ENCODE peak calls at places on chromosome 4, in six cellular contexts. C is naive thymus-derived CD8-positive, alpha-beta T cell; Z is colonic mucosa; Q is CD4-positive, alpha-beta T cell; G is M059J; V is astrocyte. W is an unnamed sample.

GRCh38 chr4:86247328-86247727 is 112.5 kb downstream of the MAPK10 start:
- DNase-seq in Z (no peak), G (peak), V (no peak), Q (no peak), C (no peak), W (no peak)

GRCh38 chr4:84804126-84804525 is 162.4 kb downstream of the WDFY3 start:
- DNase-seq in G (no peak), V (peak), C (no peak), Q (no peak), Z (no peak), W (no peak)

GRCh38 chr4:76302856-76303438 is 3.6 kb upstream of the STBD1 start:
- DNase-seq in Q (no peak), C (no peak), V (no peak), G (no peak), Z (no peak), W (no peak)

GRCh38 chr4:176726803-176727202 is 65.9 kb downstream of the VEGFC start:
- DNase-seq in G (no peak), C (no peak), Q (no peak), Z (no peak), V (peak), W (no peak)

GRCh38 chr4:76282941-76283689 is 23.4 kb upstream of the STBD1 start:
- DNase-seq in Q (no peak), G (no peak), Z (no peak), C (no peak), V (no peak), W (no peak)

GRCh38 chr4:38385286-38386010 is 278.6 kb upstream of the KLF3 start:
- DNase-seq in Z (peak), G (no peak), C (no peak), V (peak), Q (no peak), W (no peak)

GRCh38 chr4:5238106-5238505 is 186.8 kb downstream of the STK32B start:
- DNase-seq in G (peak), Q (no peak), C (no peak), V (peak), Z (no peak), W (no peak)

GRCh38 chr4:87910795-87911194 is 64.7 kb upstream of the SPP1 start:
- DNase-seq in V (no peak), C (no peak), G (no peak), Z (no peak), Q (no peak), W (no peak)

GRCh38 chr4:88880501-88881226 is 176.3 kb downstream of the FAM13A start:
- DNase-seq in G (peak), Z (no peak), V (no peak), C (no peak), Q (no peak), W (no peak)

GRCh38 chr4:101393256-101393655 is 45.9 kb upstream of the PPP3CA start:
- DNase-seq in Z (no peak), V (peak), C (no peak), G (peak), Q (no peak), W (no peak)

GRCh38 chr4:25813705-25814104 is 49.1 kb downstream of the SEL1L3 start:
- DNase-seq in C (no peak), Q (no peak), Z (no peak), G (peak), V (peak), W (no peak)

GRCh38 chr4:136925203-136925602 is 607.1 kb downstream of the PCDH18 start:
- DNase-seq in V (no peak), G (no peak), Z (no peak), C (no peak), Q (no peak), W (no peak)

GRCh38 chr4:141220271-141220654 is 432 bp upstream of the ZNF330 start:
- DNase-seq in Z (no peak), V (peak), Q (no peak), C (no peak), G (peak), W (no peak)

GRCh38 chr4:183304538-183304937 is 15.5 kb downstream of the CLDN22 start:
- DNase-seq in Z (no peak), Q (no peak), C (no peak), V (no peak), G (no peak), W (no peak)

GRCh38 chr4:128854433-128854832 is 44.9 kb downstream of the JADE1 start:
- DNase-seq in C (no peak), V (peak), G (no peak), Q (no peak), Z (no peak), W (no peak)

GRCh38 chr4:1232661-1233621 is 16.0 kb downstream of the CTBP1 start:
- DNase-seq in Q (no peak), C (peak), V (peak), G (peak), Z (no peak), W (no peak)

GRCh38 chr4:30605616-30606015 is 114.6 kb upstream of the PCDH7 start:
- DNase-seq in Q (no peak), Z (no peak), G (no peak), C (no peak), V (peak), W (no peak)

GRCh38 chr4:33837043-33837442 is 2407.3 kb downstream of the ARAP2 start:
- DNase-seq in V (peak), G (peak), C (no peak), Q (no peak), Z (no peak), W (no peak)

GRCh38 chr4:52665592-52665991 is 6.5 kb upstream of the USP46 start:
- DNase-seq in G (no peak), Q (no peak), Z (no peak), V (no peak), C (no peak), W (no peak)

GRCh38 chr4:959338-960139 is 13.8 kb downstream of the DGKQ start:
- DNase-seq in Q (no peak), V (no peak), Z (no peak), G (no peak), C (no peak), W (no peak)

GRCh38 chr4:51851937-51852290 is 9.0 kb downstream of the DCUN1D4 start:
- DNase-seq in Z (no peak), G (no peak), C (no peak), V (no peak), Q (no peak), W (no peak)

GRCh38 chr4:3451956-3452355 is 10.2 kb downstream of the HGFAC start:
- DNase-seq in Z (no peak), Q (no peak), V (peak), C (no peak), G (peak), W (no peak)

GRCh38 chr4:123997736-123998449 is 601.3 kb downstream of the SPRY1 start:
- DNase-seq in Q (no peak), V (no peak), Z (no peak), G (no peak), C (no peak), W (no peak)

GRCh38 chr4:185473247-185473646 is 1.7 kb upstream of the CCDC110 start:
- DNase-seq in G (no peak), Q (no peak), V (no peak), Z (no peak), C (no peak), W (no peak)

GRCh38 chr4:185192059-185192458 is 11.7 kb downstream of the CFAP97 start:
- DNase-seq in C (no peak), Q (no peak), V (no peak), Z (no peak), G (no peak), W (no peak)

GRCh38 chr4:75702919-75703411 is 21.4 kb upstream of the USO1 start:
- DNase-seq in G (no peak), V (no peak), C (no peak), Z (peak), Q (no peak), W (no peak)

GRCh38 chr4:110886270-110886669 is 263.4 kb upstream of the PITX2 start:
- DNase-seq in Q (no peak), G (no peak), V (no peak), C (no peak), Z (no peak), W (no peak)